ENCODE peak calls at places on chromosomes 16 and 17, in nine cellular contexts. U is activated CD4-positive, alpha-beta T cell treated with anti-CD3 and anti-CD28 coated beads, Interleukin-2, amount 50 U/mL, for 1 hour; T is neural crest cell; P is NCI-H187; D is stimulated activated CD4-positive, alpha-beta T cell treated with anti-CD3 and anti-CD28 coated beads, TNF-alpha, amount 100 ng/mL, for 48 hours; Q is renal cortical epithelial cell; W is iris pigment epithelial cell; F is GM23338; N is A549. M is an unnamed sample.

GRCh38 chr16:23676924-23677480 is 1.7 kb upstream of the PLK1 start:
- DNase-seq in U (no peak), T (no peak), P (no peak), D (no peak), Q (no peak), W (no peak), F (no peak), N (no peak), M (no peak)

GRCh38 chr17:75754378-75755204 is 10.4 kb downstream of the GALK1 start:
- DNase-seq in U (no peak), T (no peak), P (no peak), D (no peak), Q (no peak), W (no peak), F (no peak), N (no peak), M (no peak)

GRCh38 chr17:79778504-79779087 is 648 bp downstream of the CBX2 start:
- DNase-seq in U (no peak), T (no peak), P (no peak), D (no peak), Q (no peak), W (no peak), F (peak; percentile 75), N (no peak), M (no peak)

GRCh38 chr17:49209061-49209571 is 1.3 kb downstream of the GNGT2 start:
- DNase-seq in U (no peak), T (no peak), P (no peak), D (no peak), Q (peak; percentile 51), W (no peak), F (no peak), N (no peak), M (peak; percentile 16)

GRCh38 chr17:78271419-78272160 is 40.2 kb downstream of the TMEM235 start:
- DNase-seq in U (no peak), T (no peak), P (no peak), D (no peak), Q (no peak), W (no peak), F (no peak), N (no peak), M (no peak)

GRCh38 chr17:49497147-49498036 is 2.3 kb downstream of the NGFR start:
- DNase-seq in U (peak; percentile 16), T (peak; percentile 41), P (no peak), D (no peak), Q (no peak), W (peak; percentile 24), F (peak; percentile 87), N (peak; percentile 48), M (peak; percentile 30)

GRCh38 chr16:1037023-1037933 is 35.3 kb upstream of the SSTR5 start:
- DNase-seq in U (no peak), T (no peak), P (no peak), D (no peak), Q (peak; percentile 39), W (peak; percentile 41), F (peak; percentile 18), N (no peak), M (peak; percentile 55)

GRCh38 chr16:31477220-31478216 is 5.4 kb upstream of the SLC5A2 start:
- DNase-seq in U (no peak), T (peak; percentile 48), P (no peak), D (no peak), Q (no peak), W (no peak), F (peak; percentile 91), N (no peak), M (no peak)

GRCh38 chr17:29136998-29137730 is 43.0 kb downstream of the MYO18A start:
- DNase-seq in U (no peak), T (no peak), P (no peak), D (no peak), Q (peak; percentile 22), W (peak; percentile 69), F (no peak), N (no peak), M (peak; percentile 57)

GRCh38 chr17:79625706-79626105 is 14.9 kb upstream of the RBFOX3 start:
- DNase-seq in U (no peak), T (no peak), P (no peak), D (no peak), Q (peak; percentile 6), W (no peak), F (no peak), N (no peak), M (no peak)

GRCh38 chr16:9328386-9328785 is 236.9 kb downstream of the HAPSTR1 start:
- DNase-seq in U (no peak), T (no peak), P (no peak), D (no peak), Q (no peak), W (no peak), F (no peak), N (no peak), M (no peak)

GRCh38 chr17:79991924-79992656 is 43.6 kb downstream of the TBC1D16 start:
- DNase-seq in U (no peak), T (peak; percentile 40), P (no peak), D (no peak), Q (no peak), W (peak; percentile 36), F (peak; percentile 34), N (peak; percentile 62), M (no peak)

GRCh38 chr16:3179651-3180050 is 8.4 kb upstream of the OR1F1 start:
- DNase-seq in U (no peak), T (no peak), P (no peak), D (no peak), Q (no peak), W (no peak), F (no peak), N (no peak), M (no peak)

GRCh38 chr17:78868391-78868790 is 27.8 kb upstream of the USP36 start:
- DNase-seq in U (no peak), T (no peak), P (no peak), D (no peak), Q (no peak), W (peak; percentile 82), F (no peak), N (no peak), M (no peak)

GRCh38 chr16:70331588-70332358 is 14.9 kb upstream of the DDX19A start:
- DNase-seq in U (peak; percentile 8), T (peak; percentile 4), P (no peak), D (no peak), Q (no peak), W (peak; percentile 11), F (peak; percentile 48), N (no peak), M (no peak)

GRCh38 chr16:75054556-75054947 is 55.7 kb downstream of the ZNRF1 start:
- DNase-seq in U (no peak), T (no peak), P (no peak), D (no peak), Q (no peak), W (no peak), F (no peak), N (no peak), M (no peak)

GRCh38 chr17:38451840-38452529 is 23.7 kb downstream of the ARHGAP23 start:
- DNase-seq in U (no peak), T (no peak), P (no peak), D (no peak), Q (peak; percentile 72), W (peak; percentile 91), F (peak; percentile 95), N (no peak), M (peak; percentile 85)

GRCh38 chr16:9415588-9415987 is 324.1 kb downstream of the HAPSTR1 start:
- DNase-seq in U (no peak), T (no peak), P (no peak), D (no peak), Q (no peak), W (no peak), F (peak; percentile 27), N (no peak), M (no peak)

GRCh38 chr17:69335018-69335417 is 8.1 kb upstream of the ABCA5 start:
- DNase-seq in U (no peak), T (no peak), P (no peak), D (no peak), Q (peak; percentile 69), W (peak; percentile 59), F (peak; percentile 75), N (peak; percentile 39), M (peak; percentile 73)

GRCh38 chr17:5237541-5238016 is 2.9 kb upstream of the SCIMP start:
- DNase-seq in U (no peak), T (peak; percentile 24), P (peak; percentile 1), D (peak; percentile 8), Q (peak; percentile 63), W (peak; percentile 59), F (peak; percentile 93), N (peak; percentile 77), M (peak; percentile 50)

GRCh38 chr17:73594025-73594424 is 50.2 kb downstream of the SDK2 start:
- DNase-seq in U (no peak), T (no peak), P (no peak), D (no peak), Q (no peak), W (no peak), F (no peak), N (no peak), M (no peak)

M was measured in bronchial epithelial cell.